ENCODE peak calls at places on chromosomes 7 and 10, in nine cellular contexts. A is spleen, S is fibroblast of lung, X is tibial artery, L is WERI-Rb-1, Z is heart left ventricle, V is GM12865, Q is cardiac muscle cell, W is fibroblast of mammary gland. P is an unnamed sample.

GRCh38 chr10:37948210-37948609 is 28.2 kb downstream of the ZNF25 start:
- DNase-seq in S (no peak), A (no peak), Z (no peak), X (no peak), V (no peak), L (no peak), Q (no peak), W (no peak), P (no peak)

GRCh38 chr7:50812847-50813475 is 30.3 kb upstream of the GRB10 start:
- DNase-seq in Z (peak), W (peak), X (no peak), S (peak), A (no peak), V (no peak), L (no peak), Q (peak), P (peak)

GRCh38 chr10:59580257-59580863 is 129.3 kb downstream of the SLC16A9 start:
- DNase-seq in L (no peak), Q (peak), W (peak), Z (no peak), A (no peak), V (peak), S (peak), X (no peak), P (no peak)

GRCh38 chr10:26448706-26449435 is 10.7 kb downstream of the APBB1IP start:
- DNase-seq in S (no peak), A (no peak), W (no peak), X (no peak), L (no peak), V (peak), Z (no peak), Q (no peak), P (no peak)

GRCh38 chr7:100818825-100819224 is 8.5 kb downstream of the EPHB4 start:
- DNase-seq in Z (no peak), A (no peak), X (no peak), V (no peak), S (no peak), Q (no peak), L (no peak), W (no peak), P (no peak)

GRCh38 chr10:3811331-3811870 is 26.4 kb upstream of the KLF6 start:
- DNase-seq in Z (no peak), X (no peak), Q (no peak), L (no peak), S (peak), V (peak), A (no peak), W (peak), P (no peak)

GRCh38 chr10:22541900-22542299 is 172.5 kb downstream of the PIP4K2A start:
- DNase-seq in S (no peak), A (no peak), L (no peak), W (no peak), Q (no peak), Z (no peak), V (no peak), X (no peak), P (no peak)

GRCh38 chr7:32039000-32039756 is 31.0 kb downstream of the PDE1C start:
- DNase-seq in X (no peak), L (peak), W (no peak), A (no peak), V (no peak), Q (peak), Z (no peak), S (no peak), P (no peak)

GRCh38 chr7:103059471-103059870 is 15.1 kb downstream of the FBXL13 start:
- DNase-seq in V (no peak), L (no peak), Q (no peak), A (no peak), W (peak), S (peak), Z (no peak), X (no peak), P (no peak)

GRCh38 chr10:98225000-98225399 is 43.0 kb downstream of the LOXL4 start:
- DNase-seq in V (no peak), Z (no peak), Q (no peak), S (peak), A (no peak), X (no peak), L (no peak), W (peak), P (no peak)

GRCh38 chr10:21556527-21556926 is 22.5 kb downstream of the MLLT10 start:
- DNase-seq in Q (no peak), L (no peak), W (no peak), V (no peak), Z (no peak), X (no peak), A (no peak), S (no peak), P (no peak)

GRCh38 chr10:76150139-76150885 is 718.9 kb downstream of the LRMDA start:
- DNase-seq in L (no peak), V (no peak), Z (no peak), X (no peak), W (peak), Q (peak), A (no peak), S (peak), P (no peak)

GRCh38 chr7:121570365-121570764 is 174.3 kb upstream of the FAM3C start:
- DNase-seq in Z (no peak), S (no peak), A (no peak), W (no peak), V (no peak), L (no peak), X (no peak), Q (no peak), P (no peak)

GRCh38 chr7:95794917-95795515 is 22.7 kb downstream of the DYNC1I1 start:
- DNase-seq in W (peak), Q (no peak), A (no peak), X (no peak), L (peak), V (peak), Z (no peak), S (peak), P (no peak)

GRCh38 chr10:20855398-20856038 is 41.6 kb downstream of the NEBL start:
- DNase-seq in X (no peak), W (peak), A (no peak), L (no peak), Q (no peak), Z (no peak), S (peak), V (no peak), P (no peak)

GRCh38 chr7:106611911-106612310 is 49.0 kb downstream of the CCDC71L start:
- DNase-seq in X (no peak), A (no peak), W (peak), Z (no peak), S (no peak), Q (no peak), L (no peak), V (no peak), P (no peak)

GRCh38 chr10:29828440-29828894 is 193.7 kb upstream of the SVIL start:
- DNase-seq in X (no peak), Q (no peak), S (no peak), L (no peak), Z (no peak), V (no peak), W (no peak), A (no peak), P (no peak)

GRCh38 chr10:97456686-97457065 is 10.7 kb downstream of the ZDHHC16 start:
- DNase-seq in A (no peak), W (no peak), L (no peak), Z (no peak), V (no peak), X (no peak), Q (peak), S (no peak), P (no peak)

DNA sequence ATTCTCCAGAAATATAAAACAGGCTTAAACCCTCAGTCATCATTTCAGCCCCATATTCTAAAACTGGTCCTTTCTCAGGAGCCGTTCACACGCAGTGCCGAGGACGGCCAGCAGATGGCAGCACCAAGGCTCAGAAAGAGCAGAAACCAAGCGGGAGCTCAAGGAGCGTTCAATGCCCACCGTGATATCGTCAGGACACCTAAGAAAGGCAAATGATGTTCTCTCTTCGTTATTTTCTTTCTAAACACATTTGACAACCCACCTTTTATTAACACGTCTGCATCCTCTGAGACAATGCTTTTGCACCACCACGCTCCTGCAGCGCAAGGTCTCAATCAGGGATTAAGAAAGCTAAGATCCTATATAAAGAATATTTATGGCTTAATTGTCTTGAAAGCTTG is 45.7 kb upstream of the RBM33 start:
- DNase-seq in V (peak), W (peak), S (peak), Q (peak), A (peak), L (peak), Z (peak), X (peak), P (no peak)
- TF ChIP-seq CTCF in V (peak), W (peak), S (peak), Q (peak), A (peak), L (peak), Z (peak), X (peak), P (peak)

GRCh38 chr10:100733319-100733718 is 12.1 kb upstream of the PAX2 start:
- DNase-seq in W (no peak), X (no peak), Z (no peak), S (no peak), L (no peak), A (peak), V (peak), Q (no peak), P (no peak)

GRCh38 chr10:100728928-100729876 is 16.2 kb upstream of the PAX2 start:
- DNase-seq in X (no peak), V (peak), L (peak), Q (peak), S (peak), W (peak), A (peak), Z (no peak), P (no peak)

GRCh38 chr10:100729877-100730738 is 15.3 kb upstream of the PAX2 start:
- DNase-seq in X (no peak), W (no peak), V (no peak), S (no peak), L (no peak), A (peak), Z (no peak), Q (no peak), P (no peak)

GRCh38 chr10:100731603-100732596 is 13.5 kb upstream of the PAX2 start:
- DNase-seq in Z (no peak), V (no peak), S (no peak), W (no peak), X (no peak), A (peak), Q (no peak), L (no peak), P (no peak)

GRCh38 chr10:100730739-100731602 is 14.4 kb upstream of the PAX2 start:
- DNase-seq in A (peak), Z (no peak), L (peak), V (peak), X (no peak), Q (no peak), W (peak), S (no peak), P (no peak)
- H3K4me3 ChIP-seq in A (peak), Z (peak), L (no peak), V (peak), X (peak), Q (no peak), W (no peak), S (no peak), P (peak)

GRCh38 chr10:114523876-114524275 is 119.6 kb upstream of the AFAP1L2 start:
- DNase-seq in Q (no peak), X (no peak), L (no peak), A (no peak), Z (no peak), V (no peak), S (no peak), W (no peak), P (no peak)

GRCh38 chr10:114526497-114527238 is 122.4 kb upstream of the AFAP1L2 start:
- DNase-seq in Q (peak), S (peak), Z (peak), X (peak), A (peak), V (peak), W (peak), L (no peak), P (no peak)

GRCh38 chr10:114521250-114521649 is 116.9 kb upstream of the AFAP1L2 start:
- DNase-seq in Z (no peak), X (no peak), S (no peak), V (no peak), A (no peak), L (no peak), W (no peak), Q (no peak), P (no peak)

GRCh38 chr10:114526112-114526496 is 121.8 kb upstream of the AFAP1L2 start:
- DNase-seq in Q (no peak), X (no peak), W (peak), V (peak), L (no peak), A (no peak), S (peak), Z (no peak), P (no peak)

DNA sequence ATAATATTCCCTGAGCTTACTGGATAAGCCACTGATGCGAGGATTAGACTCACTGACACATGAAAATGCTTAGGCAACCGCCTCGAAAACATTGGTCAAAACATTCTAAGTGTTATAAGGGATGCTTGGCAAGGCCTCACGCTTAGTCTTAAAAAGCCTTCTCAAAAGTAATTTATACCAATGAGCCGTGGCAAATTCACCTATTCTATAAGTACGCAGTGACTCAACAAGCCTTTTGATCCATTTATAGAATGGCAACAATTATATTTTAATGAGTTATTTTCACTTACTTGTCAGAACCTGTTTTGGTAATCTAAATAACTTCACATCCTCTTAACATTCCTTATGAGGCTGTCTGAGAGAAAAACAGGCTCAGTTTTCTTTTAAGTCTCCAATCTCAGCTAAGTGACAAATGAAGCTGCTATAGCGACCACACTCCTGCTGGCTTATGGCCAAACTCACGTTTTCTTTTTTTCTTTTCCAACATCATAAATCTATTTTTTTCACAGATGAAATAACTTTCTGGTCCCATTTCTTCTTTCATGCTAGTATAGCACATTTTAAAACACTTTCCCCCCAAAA is 121.2 kb upstream of the AFAP1L2 start:
- DNase-seq in Q (peak), A (no peak), V (peak), Z (no peak), W (peak), L (no peak), S (no peak), X (no peak), P (no peak)
- TF ChIP-seq CTCF in Q (no peak), A (no peak), V (no peak), Z (no peak), W (no peak), L (no peak), S (no peak), X (no peak), P (no peak)

DNA sequence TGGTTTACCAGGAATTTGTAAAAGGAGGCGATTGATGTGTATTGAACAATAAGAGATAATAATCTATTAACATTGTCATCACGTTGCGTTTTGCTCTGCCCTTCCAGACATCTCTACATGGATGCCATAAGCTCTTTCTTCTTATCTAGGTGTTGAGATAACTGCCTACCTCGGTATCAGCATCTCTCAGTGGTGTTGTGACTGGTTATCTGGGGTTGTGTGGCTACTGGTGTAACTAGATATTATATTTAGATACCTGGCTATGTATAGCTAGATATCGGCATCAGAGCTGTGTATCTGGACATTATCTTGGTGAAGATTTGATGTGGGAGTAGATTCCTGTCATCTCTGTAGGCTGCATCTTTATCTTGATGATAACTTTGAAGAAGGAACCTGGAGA is 17.2 kb downstream of the GATA3 start:
- DNase-seq in A (no peak), W (no peak), X (no peak), S (no peak), Q (no peak), Z (no peak), L (no peak), V (no peak), P (no peak)
- H3K4me3 ChIP-seq in A (no peak), W (no peak), X (no peak), S (no peak), Q (no peak), Z (no peak), L (no peak), V (no peak), P (no peak)

DNA sequence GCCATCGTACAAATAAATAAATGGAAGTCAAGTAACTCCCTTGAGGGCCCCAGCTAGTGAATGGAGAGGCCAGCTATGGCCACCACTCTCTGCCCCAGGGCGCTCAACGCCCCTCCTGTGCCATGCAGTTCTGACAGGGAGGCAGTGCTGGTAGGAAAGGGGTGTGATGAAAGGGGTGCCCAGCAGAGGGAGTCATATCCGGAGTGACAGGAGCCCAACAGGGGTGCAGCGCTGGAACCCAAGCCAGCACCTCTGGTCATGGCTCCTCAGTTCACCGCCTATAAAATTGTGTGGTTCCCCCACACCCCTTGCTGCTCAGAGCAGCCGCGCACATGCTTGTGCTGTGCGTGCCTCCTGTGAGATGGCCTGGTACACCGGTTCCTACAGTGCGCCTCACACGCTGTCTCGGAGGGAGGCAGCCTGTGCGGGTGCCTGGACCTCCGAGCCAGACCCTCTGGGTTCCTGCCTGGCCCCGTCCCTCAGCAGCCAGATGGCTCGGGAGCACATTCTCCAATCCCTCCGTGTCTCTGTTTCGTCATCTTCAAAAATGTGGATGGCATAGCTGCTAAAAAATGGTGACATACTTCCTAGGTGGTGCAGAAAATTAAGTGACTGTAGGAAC is 125.6 kb downstream of the EGFR start:
- DNase-seq in Z (no peak), Q (no peak), S (no peak), L (peak), X (no peak), A (peak), V (no peak), W (no peak), P (no peak)
- TF ChIP-seq CTCF in Z (peak), Q (no peak), S (peak), L (peak), X (no peak), A (no peak), V (peak), W (peak), P (peak)

GRCh38 chr7:137999496-138000080 is 2.3 kb downstream of the CREB3L2 start:
- DNase-seq in S (no peak), L (no peak), V (no peak), Q (no peak), W (peak), A (no peak), Z (no peak), X (no peak), P (no peak)
- H3K4me3 ChIP-seq in S (peak), L (no peak), V (peak), Q (peak), W (peak), A (peak), Z (peak), X (peak), P (peak)

DNA sequence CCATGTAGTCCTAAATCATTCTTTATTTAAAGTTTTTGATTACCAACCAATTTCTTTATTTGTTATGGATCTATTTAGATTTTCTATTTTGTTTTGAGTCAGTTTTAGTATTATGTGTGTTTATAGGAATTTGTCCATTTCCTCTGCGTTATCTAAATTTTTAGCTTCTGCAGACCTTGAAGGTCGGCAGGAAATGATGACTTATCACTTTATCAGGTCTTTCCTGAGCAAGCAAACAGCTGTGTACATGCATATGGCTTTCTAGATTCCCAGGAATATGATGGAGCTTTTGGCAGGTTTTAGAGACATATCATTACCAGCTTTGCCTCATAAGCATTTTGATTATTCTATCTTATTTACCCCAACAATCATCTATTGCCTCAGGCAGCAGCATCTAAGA is 408.6 kb upstream of the SEMA3C start:
- DNase-seq in X (no peak), S (no peak), V (no peak), Q (no peak), W (no peak), Z (no peak), L (no peak), A (no peak), P (no peak)
- TF ChIP-seq CTCF in X (no peak), S (no peak), V (no peak), Q (no peak), W (no peak), Z (no peak), L (no peak), A (no peak), P (no peak)

DNA sequence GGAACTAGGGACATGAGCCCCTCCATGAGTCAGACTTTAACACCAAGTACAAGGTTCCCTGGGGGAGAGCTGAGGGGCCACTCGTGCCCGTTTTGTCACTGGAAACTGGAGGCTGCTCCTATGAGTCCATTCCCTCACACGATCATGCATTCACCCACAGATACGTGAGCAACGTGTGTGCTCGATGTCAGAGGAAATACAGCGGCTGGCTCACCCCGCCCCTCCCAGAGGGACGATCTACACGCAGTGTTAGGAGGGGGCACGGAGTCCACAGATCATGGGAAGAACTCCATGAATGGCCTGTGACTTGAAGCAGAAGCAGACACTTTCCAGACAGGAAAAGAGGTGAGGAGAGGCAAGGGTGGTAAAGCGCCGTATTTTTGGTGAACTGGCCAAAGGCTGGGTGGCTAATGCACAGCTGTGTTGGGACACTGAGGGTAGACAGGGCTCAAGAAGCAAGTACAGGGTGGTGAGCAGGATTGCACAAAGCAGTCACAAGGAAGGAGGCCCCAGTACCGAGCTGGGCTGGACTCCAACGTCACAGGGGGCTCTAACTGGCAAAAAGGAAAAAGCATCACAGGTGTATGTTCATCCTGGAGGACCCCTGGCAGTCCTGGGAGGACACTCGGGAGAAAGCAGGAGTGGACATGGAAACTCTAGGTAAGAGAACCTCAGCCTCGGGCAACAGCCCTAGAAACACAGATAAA is 41.4 kb downstream of the TNS3 start:
- DNase-seq in S (no peak), Q (no peak), Z (no peak), X (no peak), L (no peak), V (no peak), W (no peak), A (peak), P (no peak)
- H3K4me3 ChIP-seq in S (no peak), Q (no peak), Z (no peak), X (no peak), L (no peak), V (no peak), W (no peak), A (no peak), P (no peak)

P was measured in BJ.